ENCODE peak calls at places on chromosomes 2 and 18, in four cellular contexts. One of them, this sample, is unnamed.

GRCh38 chr2:160062283-160063005 is at the start of gene PLA2R1:
- DNase-seq in HCT116: no peak
- DNase-seq in Panc1: no peak
- DNase-seq in HepG2: no peak
- DNase-seq in this sample: no peak

GRCh38 chr2:160582481-160583161 is 89.0 kb upstream of the RBMS1 start:
- DNase-seq in HCT116: no peak
- DNase-seq in Panc1: no peak
- DNase-seq in HepG2: no peak
- DNase-seq in this sample: no peak

GRCh38 chr2:54429055-54429454 is 27.1 kb upstream of the SPTBN1 start:
- DNase-seq in Panc1: no peak
- DNase-seq in HepG2: no peak
- DNase-seq in HCT116: no peak
- DNase-seq in this sample: no peak

GRCh38 chr2:236619910-236620612 is 50.4 kb downstream of the ACKR3 start:
- DNase-seq in HCT116: no peak
- DNase-seq in HepG2: no peak
- DNase-seq in Panc1: no peak
- DNase-seq in this sample: no peak

GRCh38 chr2:226661789-226662545 is 137.7 kb downstream of the IRS1 start:
- DNase-seq in HepG2: no peak
- DNase-seq in Panc1: peak; percentile 75
- DNase-seq in HCT116: peak; percentile 88
- DNase-seq in this sample: peak; percentile 60

GRCh38 chr18:21998531-21998930 is 170.9 kb upstream of the GATA6 start:
- DNase-seq in Panc1: no peak
- DNase-seq in HCT116: no peak
- DNase-seq in HepG2: no peak
- DNase-seq in this sample: no peak

GRCh38 chr2:88683160-88684021 is 8.1 kb upstream of the RPIA start:
- DNase-seq in HepG2: no peak
- DNase-seq in Panc1: no peak
- DNase-seq in HCT116: no peak
- DNase-seq in this sample: peak; percentile 40

GRCh38 chr2:25673170-25674002 is at the start of gene DTNB:
- DNase-seq in Panc1: peak; percentile 32
- DNase-seq in HCT116: no peak
- DNase-seq in HepG2: peak; percentile 31
- DNase-seq in this sample: peak; percentile 98

GRCh38 chr2:225274751-225275150 is 124.8 kb upstream of the NYAP2 start:
- DNase-seq in HepG2: no peak
- DNase-seq in Panc1: no peak
- DNase-seq in HCT116: no peak
- DNase-seq in this sample: no peak

GRCh38 chr18:48545690-48546365 is 7.0 kb downstream of the CTIF start:
- DNase-seq in Panc1: no peak
- DNase-seq in HCT116: no peak
- DNase-seq in HepG2: no peak
- DNase-seq in this sample: peak; percentile 73

GRCh38 chr2:208373460-208374089 is 33.0 kb upstream of the PTH2R start:
- DNase-seq in HepG2: peak; percentile 43
- DNase-seq in Panc1: peak; percentile 24
- DNase-seq in HCT116: peak; percentile 37
- DNase-seq in this sample: peak; percentile 31

GRCh38 chr2:65922794-65923193 is 490.4 kb upstream of the SPRED2 start:
- DNase-seq in HCT116: no peak
- DNase-seq in Panc1: no peak
- DNase-seq in HepG2: no peak
- DNase-seq in this sample: no peak

GRCh38 chr18:36499938-36500337 is 202.4 kb downstream of the FHOD3 start:
- DNase-seq in HepG2: no peak
- DNase-seq in Panc1: no peak
- DNase-seq in HCT116: no peak
- DNase-seq in this sample: no peak

GRCh38 chr2:102147935-102148334 is 5.4 kb downstream of the IL1R1 start:
- DNase-seq in HCT116: no peak
- DNase-seq in HepG2: no peak
- DNase-seq in Panc1: no peak
- DNase-seq in this sample: no peak

GRCh38 chr2:236355911-236356310 is 91.7 kb upstream of the ASB18 start:
- DNase-seq in HepG2: no peak
- DNase-seq in Panc1: no peak
- DNase-seq in HCT116: no peak
- DNase-seq in this sample: no peak

GRCh38 chr2:48306409-48307284 is 223.3 kb upstream of the STON1 start:
- DNase-seq in HCT116: no peak
- DNase-seq in Panc1: no peak
- DNase-seq in HepG2: no peak
- DNase-seq in this sample: no peak

GRCh38 chr18:74918276-74918675 is 290.7 kb downstream of the PTGR3 start:
- DNase-seq in HepG2: no peak
- DNase-seq in Panc1: no peak
- DNase-seq in HCT116: no peak
- DNase-seq in this sample: no peak

GRCh38 chr18:25927830-25928229 is 162.6 kb downstream of the SS18 start:
- DNase-seq in HepG2: no peak
- DNase-seq in Panc1: no peak
- DNase-seq in HCT116: no peak
- DNase-seq in this sample: no peak

DNA sequence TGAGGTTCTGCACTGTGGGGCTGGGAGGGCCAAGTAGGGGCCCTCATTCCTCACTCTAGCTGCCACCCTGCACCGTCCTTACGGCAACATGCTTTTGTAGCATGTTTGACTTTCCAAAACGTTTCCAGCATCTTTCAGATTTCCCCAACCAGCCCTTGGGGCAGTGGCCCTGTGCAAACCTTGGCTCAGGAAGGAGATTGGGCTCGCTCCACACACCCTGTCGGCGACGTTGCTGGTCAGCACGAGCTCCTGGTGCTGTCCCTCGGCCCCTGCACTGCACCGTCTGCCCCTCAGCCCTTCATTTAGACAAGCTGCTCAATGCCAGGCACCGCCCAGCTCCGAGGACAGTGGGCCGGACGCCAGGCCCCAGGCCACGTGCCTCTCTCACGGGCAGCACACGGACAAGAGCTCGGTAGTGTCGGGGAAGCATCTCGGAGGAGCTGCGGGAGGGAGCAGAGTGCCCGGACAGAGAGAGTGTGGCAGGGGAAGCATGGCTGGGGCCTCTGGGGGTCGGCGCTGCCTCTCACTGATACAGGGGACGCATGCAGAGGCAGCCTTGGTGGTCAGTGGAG is 6.9 kb downstream of the GPR17 start:
- DNase-seq in Panc1: no peak
- DNase-seq in HepG2: no peak
- DNase-seq in HCT116: no peak
- DNase-seq in this sample: no peak
- TF ChIP-seq TCF7L2 in Panc1: no peak
- TF ChIP-seq TCF7L2 in HepG2: no peak
- TF ChIP-seq TCF7L2 in HCT116: no peak
- TF ChIP-seq TCF7L2 in this sample: no peak

DNA sequence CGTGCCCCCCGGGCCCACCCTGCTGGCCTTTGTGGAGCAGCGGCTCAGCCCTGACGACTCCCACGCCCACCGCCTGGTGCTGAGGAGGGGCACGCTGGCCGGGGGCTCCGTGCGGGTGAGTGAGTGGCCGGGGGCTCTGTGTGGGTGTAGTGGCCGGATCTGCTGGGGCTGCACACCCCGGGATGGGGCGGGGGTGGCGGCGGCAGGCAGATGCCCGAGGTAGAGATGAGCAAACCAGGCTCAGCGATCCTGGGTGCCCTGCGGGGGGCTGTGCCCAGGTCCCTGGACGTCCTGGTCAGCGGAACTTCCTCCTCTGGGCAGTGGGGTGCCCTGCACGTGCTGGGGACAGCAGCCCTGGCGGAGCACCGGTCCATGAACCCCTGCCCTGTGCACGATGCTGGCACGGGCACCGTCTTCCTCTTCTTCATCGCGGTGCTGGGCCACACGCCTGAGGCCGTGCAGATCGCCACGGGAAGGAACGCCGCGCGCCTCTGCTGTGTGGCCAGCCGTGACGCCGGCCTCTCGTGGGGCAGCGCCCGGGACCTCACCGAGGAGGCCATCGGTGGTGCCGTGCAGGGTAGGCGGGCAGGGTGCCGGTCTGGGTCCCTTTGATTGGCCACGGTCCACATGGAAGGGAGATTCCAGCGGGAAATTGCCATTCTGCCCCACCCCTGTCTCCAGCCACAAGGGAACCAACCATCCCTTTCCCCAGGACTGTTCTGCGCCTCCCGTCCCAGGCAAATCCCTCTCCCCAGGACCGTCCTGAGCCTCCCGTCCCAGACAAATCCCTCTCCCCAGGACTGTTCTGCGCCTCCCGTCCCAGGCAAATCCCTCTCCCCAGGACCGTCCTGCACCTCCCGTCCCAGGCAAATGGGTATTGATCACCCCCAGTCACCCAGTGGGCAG is 5.8 kb downstream of the NEU4 start:
- DNase-seq in HepG2: no peak
- DNase-seq in HCT116: no peak
- DNase-seq in Panc1: no peak
- DNase-seq in this sample: no peak
- TF ChIP-seq TCF7L2 in HepG2: no peak
- TF ChIP-seq TCF7L2 in HCT116: no peak
- TF ChIP-seq TCF7L2 in Panc1: no peak
- TF ChIP-seq TCF7L2 in this sample: no peak

GRCh38 chr2:180662555-180662954 is 317.9 kb upstream of the UBE2E3 start:
- DNase-seq in Panc1: no peak
- DNase-seq in HCT116: no peak
- DNase-seq in HepG2: no peak
- DNase-seq in this sample: no peak
- TF ChIP-seq TCF7L2 in Panc1: no peak
- TF ChIP-seq TCF7L2 in HCT116: no peak
- TF ChIP-seq TCF7L2 in HepG2: no peak
- TF ChIP-seq TCF7L2 in this sample: no peak

GRCh38 chr18:67305466-67305865 is 211.1 kb downstream of the DSEL start:
- DNase-seq in HepG2: no peak
- DNase-seq in HCT116: no peak
- DNase-seq in Panc1: no peak
- DNase-seq in this sample: no peak

GRCh38 chr18:67308819-67309218 is 207.7 kb downstream of the DSEL start:
- DNase-seq in HCT116: no peak
- DNase-seq in Panc1: no peak
- DNase-seq in HepG2: no peak
- DNase-seq in this sample: no peak

GRCh38 chr18:67310826-67311225 is 205.7 kb downstream of the DSEL start:
- DNase-seq in Panc1: no peak
- DNase-seq in HCT116: no peak
- DNase-seq in HepG2: no peak
- DNase-seq in this sample: no peak
- TF ChIP-seq TCF7L2 in Panc1: no peak
- TF ChIP-seq TCF7L2 in HCT116: no peak
- TF ChIP-seq TCF7L2 in HepG2: no peak
- TF ChIP-seq TCF7L2 in this sample: no peak

DNA sequence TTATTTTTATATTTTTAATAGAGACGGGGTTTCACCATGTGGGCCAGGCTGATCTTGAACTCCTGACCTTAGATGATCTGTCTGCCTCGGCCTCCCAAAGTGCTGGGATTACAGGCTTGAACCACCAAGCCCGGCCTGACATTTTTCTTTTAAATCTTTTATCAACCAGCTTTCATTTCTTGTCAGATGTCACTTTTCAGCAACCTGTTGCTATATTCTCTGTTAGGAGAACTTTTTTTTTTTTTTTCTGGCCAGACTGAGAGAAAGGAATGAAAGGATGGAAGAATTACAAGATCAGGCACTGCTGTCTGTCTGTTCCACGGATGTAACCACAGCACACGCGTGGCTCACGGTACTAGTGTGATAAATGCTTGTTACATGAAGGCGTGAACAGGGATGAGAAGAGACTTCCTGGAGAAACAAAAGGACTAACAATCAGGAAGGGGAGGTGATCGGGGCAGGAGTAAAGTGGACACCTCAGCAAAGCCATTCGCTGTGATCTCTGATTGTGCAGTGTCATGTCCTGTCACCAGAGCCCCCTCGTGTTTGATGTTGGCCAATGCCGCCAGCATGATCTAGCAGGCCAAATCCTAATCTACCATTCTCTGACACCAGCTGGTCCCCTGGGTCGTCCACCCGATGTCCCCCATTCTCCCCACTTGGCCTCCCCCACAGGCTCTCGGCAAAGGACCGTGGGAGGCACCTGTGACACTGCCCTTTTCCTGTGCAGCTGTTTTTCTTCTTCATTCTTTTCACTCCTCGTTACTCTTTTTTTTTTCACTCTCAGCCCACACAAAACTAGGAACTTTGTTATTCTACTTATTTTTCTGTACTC is 146.6 kb downstream of the TGIF1 start:
- DNase-seq in HepG2: peak; percentile 88
- DNase-seq in HCT116: no peak
- DNase-seq in Panc1: no peak
- DNase-seq in this sample: peak; percentile 81
- TF ChIP-seq TCF7L2 in HepG2: peak; percentile 50
- TF ChIP-seq TCF7L2 in HCT116: peak; percentile 97
- TF ChIP-seq TCF7L2 in Panc1: peak; percentile 83
- TF ChIP-seq TCF7L2 in this sample: peak; percentile 67

DNA sequence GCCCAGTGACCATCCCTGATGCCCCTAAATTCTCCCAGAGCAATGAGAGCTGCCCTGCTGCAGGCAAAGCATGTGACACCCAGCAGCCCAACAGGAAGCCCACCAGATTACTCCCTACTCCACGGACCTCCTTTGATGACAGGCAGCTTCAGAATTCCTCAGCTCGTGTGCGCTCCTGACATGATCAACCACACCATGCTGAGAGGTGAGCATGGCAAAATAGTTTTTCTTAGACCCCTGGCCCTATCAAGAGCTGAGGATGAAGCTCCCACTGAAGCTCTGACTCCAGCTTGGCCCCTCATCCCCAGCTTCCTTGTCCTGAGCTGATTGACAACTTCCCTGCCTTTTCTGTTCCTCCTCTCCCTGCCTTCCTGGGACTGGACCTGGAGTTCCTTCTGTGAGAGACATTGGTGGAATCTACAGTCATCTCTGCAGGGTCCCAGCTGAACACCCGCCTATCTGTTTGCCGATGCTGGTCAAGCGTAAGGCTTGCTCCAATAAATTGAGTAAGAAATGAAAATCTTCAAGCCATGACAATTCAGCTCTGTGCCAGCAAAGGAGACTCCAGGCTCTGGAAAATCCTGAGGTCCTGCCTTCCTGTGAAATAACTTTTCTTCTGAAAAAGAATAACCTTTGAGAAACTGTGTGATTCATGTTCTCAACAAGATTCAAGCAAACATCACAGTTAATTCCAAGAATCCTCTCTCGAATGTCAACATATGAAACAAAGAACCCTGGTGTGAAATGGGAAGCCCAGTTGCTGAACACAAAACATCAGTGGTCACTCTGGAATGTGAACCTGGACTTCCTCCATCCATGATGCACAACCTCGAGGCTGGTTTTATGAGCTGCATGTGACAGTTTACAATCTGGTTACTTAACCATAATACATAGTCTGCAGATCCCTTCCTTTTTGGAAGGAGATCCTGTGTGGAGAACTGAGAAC is 201.1 kb downstream of the SPP2 start:
- DNase-seq in HepG2: peak; percentile 10
- DNase-seq in HCT116: no peak
- DNase-seq in Panc1: no peak
- DNase-seq in this sample: no peak
- TF ChIP-seq TCF7L2 in HepG2: no peak
- TF ChIP-seq TCF7L2 in HCT116: no peak
- TF ChIP-seq TCF7L2 in Panc1: peak; percentile 52
- TF ChIP-seq TCF7L2 in this sample: no peak

GRCh38 chr18:76721207-76721996 is 101.0 kb upstream of the ZNF236 start:
- DNase-seq in HCT116: no peak
- DNase-seq in HepG2: no peak
- DNase-seq in Panc1: no peak
- DNase-seq in this sample: no peak
- TF ChIP-seq TCF7L2 in HCT116: no peak
- TF ChIP-seq TCF7L2 in HepG2: no peak
- TF ChIP-seq TCF7L2 in Panc1: no peak
- TF ChIP-seq TCF7L2 in this sample: no peak

This sample was measured in K562.